ENCODE peak calls at places on chromosomes 3 and 15, in nine cellular contexts. A, O, D, Y, C, W, Q, I and X are unnamed samples.

GRCh38 chr3:133575121-133575520 is 1.6 kb downstream of the CDV3 start:
- DNase-seq in Q (no peak), O (no peak), A (no peak), C (no peak), D (no peak), W (no peak), I (no peak), Y (no peak), X (no peak)

GRCh38 chr3:29453278-29453961 is 172.5 kb downstream of the RBMS3 start:
- DNase-seq in W (no peak), A (peak), I (no peak), C (no peak), Y (no peak), Q (peak), D (peak), O (peak), X (no peak)

GRCh38 chr3:165404357-165405042 is 208.3 kb upstream of the SLITRK3 start:
- DNase-seq in D (no peak), W (peak), C (no peak), Q (no peak), Y (no peak), A (no peak), I (no peak), O (no peak), X (no peak)

GRCh38 chr3:9420850-9421549 is 23.6 kb downstream of the SETD5 start:
- DNase-seq in C (no peak), Q (no peak), I (no peak), A (no peak), Y (no peak), W (no peak), O (no peak), D (no peak), X (no peak)

GRCh38 chr3:52039846-52040245 is 16.5 kb downstream of the DUSP7 start:
- DNase-seq in D (no peak), C (no peak), A (peak), I (no peak), Q (peak), Y (no peak), O (peak), W (peak), X (no peak)

GRCh38 chr3:8976540-8977182 is 13.4 kb upstream of the RAD18 start:
- DNase-seq in W (no peak), C (no peak), D (no peak), O (no peak), I (no peak), Y (no peak), A (no peak), Q (no peak), X (no peak)

GRCh38 chr15:62758126-62758951 is 284.2 kb upstream of the TPM1 start:
- DNase-seq in A (peak), C (no peak), Q (peak), W (peak), Y (no peak), D (peak), O (peak), I (no peak), X (no peak)

GRCh38 chr15:94056314-94056713 is 175.0 kb upstream of the MCTP2 start:
- DNase-seq in D (no peak), I (no peak), Y (no peak), W (no peak), A (no peak), O (no peak), C (no peak), Q (no peak), X (no peak)

GRCh38 chr3:94130690-94131089 is 67.8 kb downstream of the NSUN3 start:
- DNase-seq in A (no peak), W (no peak), Q (no peak), C (no peak), D (no peak), O (no peak), Y (no peak), I (no peak), X (no peak)

GRCh38 chr3:128524374-128525299 is 31.6 kb upstream of the GATA2 start:
- DNase-seq in Q (no peak), W (no peak), O (no peak), Y (no peak), A (no peak), I (no peak), D (no peak), C (no peak), X (no peak)

GRCh38 chr15:71435552-71435951 is 320.3 kb downstream of the THSD4 start:
- DNase-seq in A (no peak), C (peak), W (no peak), Q (no peak), I (no peak), Y (no peak), D (no peak), O (no peak), X (no peak)

GRCh38 chr3:36965440-36965839 is 20.6 kb upstream of the TRANK1 start:
- DNase-seq in Y (no peak), O (no peak), A (no peak), W (no peak), Q (no peak), I (no peak), D (no peak), C (no peak), X (no peak)

GRCh38 chr3:157290761-157291160 is 130.8 kb upstream of the CCNL1 start:
- DNase-seq in C (no peak), D (no peak), Y (no peak), W (no peak), O (no peak), Q (no peak), I (peak), A (no peak), X (no peak)

GRCh38 chr15:92277776-92278175 is 115.9 kb upstream of the ST8SIA2 start:
- DNase-seq in Y (peak), W (no peak), Q (no peak), I (no peak), D (no peak), A (no peak), C (no peak), O (no peak), X (no peak)

GRCh38 chr3:31253782-31254181 is 278.9 kb upstream of the STT3B start:
- DNase-seq in Y (no peak), D (no peak), A (no peak), C (no peak), W (no peak), Q (no peak), O (no peak), I (no peak), X (no peak)

GRCh38 chr15:77440378-77440999 is 19.8 kb downstream of the HMG20A start:
- DNase-seq in D (no peak), A (no peak), Y (no peak), W (no peak), O (no peak), Q (no peak), C (no peak), I (no peak), X (no peak)

GRCh38 chr3:9402410-9403228 is 5.2 kb downstream of the SETD5 start:
- DNase-seq in O (no peak), D (peak), A (no peak), W (peak), Y (no peak), Q (peak), I (no peak), C (peak), X (no peak)

GRCh38 chr3:128549283-128550112 is 56.5 kb upstream of the GATA2 start:
- DNase-seq in I (no peak), D (no peak), O (no peak), Q (peak), W (peak), A (no peak), C (peak), Y (no peak), X (no peak)

GRCh38 chr3:49153349-49153912 is 12.7 kb downstream of the CCDC71 start:
- DNase-seq in I (no peak), O (no peak), Y (no peak), C (no peak), D (no peak), Q (no peak), W (no peak), A (no peak), X (no peak)
- H3K4me3 ChIP-seq in I (no peak), O (no peak), Y (no peak), C (no peak), D (no peak), Q (no peak), W (no peak), A (no peak), X (no peak)

GRCh38 chr15:35690698-35691116 is 144.7 kb upstream of the DPH6 start:
- DNase-seq in O (no peak), Y (no peak), D (no peak), C (peak), W (no peak), Q (no peak), A (no peak), I (no peak), X (no peak)
- TF ChIP-seq POLR2AphosphoS5 in O (no peak), Y (no peak), D (no peak), C (no peak), W (no peak), Q (peak), A (no peak), I (no peak), X (peak)

DNA sequence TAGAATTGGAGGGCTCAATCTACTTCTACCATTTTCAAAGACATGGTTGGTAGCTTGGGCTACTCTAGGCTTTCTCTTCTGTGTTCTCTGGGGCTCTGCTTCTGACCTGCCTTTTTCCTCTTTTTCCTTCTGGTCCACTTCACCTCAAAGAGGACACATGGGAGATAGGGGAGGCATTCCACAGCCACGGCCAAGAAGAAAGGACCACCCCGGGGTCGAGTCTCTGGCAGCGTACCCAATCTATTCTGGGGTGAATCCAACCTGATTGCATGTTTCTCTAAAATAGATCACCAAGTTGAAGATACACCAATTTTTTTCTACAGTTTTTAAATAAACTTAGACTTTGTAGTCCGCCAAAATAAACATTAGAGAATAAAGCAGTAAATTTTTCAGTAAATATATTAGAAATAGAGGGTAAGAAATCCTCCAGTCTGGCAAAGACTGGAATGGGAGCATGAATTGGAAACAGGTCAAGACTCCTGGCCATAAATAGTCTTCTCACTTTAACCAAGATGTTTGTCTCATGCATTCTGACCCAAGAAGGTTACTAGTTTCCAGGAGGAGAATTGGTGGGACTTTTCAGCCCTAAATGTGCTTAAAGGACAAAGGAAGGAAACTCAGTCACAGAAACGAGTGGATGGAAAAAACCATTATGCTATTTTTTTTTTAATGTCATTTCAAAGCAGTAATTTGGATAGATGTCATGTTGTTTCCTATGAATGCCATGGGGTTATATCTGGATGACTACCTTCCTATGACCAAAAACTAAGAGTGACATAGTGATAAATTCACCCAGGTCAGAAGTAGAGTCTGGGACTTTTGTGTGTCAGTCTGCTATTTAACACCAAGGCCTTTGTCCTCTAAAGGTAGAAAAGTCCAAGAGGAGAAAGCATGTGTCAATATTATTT is 71.3 kb upstream of the PHLDB2 start:
- DNase-seq in Y (no peak), I (no peak), A (no peak), W (no peak), D (no peak), O (no peak), Q (no peak), C (no peak), X (no peak)
- H3K27ac ChIP-seq in Y (no peak), I (no peak), A (no peak), W (no peak), D (no peak), O (no peak), Q (no peak), C (no peak), X (peak)

DNA sequence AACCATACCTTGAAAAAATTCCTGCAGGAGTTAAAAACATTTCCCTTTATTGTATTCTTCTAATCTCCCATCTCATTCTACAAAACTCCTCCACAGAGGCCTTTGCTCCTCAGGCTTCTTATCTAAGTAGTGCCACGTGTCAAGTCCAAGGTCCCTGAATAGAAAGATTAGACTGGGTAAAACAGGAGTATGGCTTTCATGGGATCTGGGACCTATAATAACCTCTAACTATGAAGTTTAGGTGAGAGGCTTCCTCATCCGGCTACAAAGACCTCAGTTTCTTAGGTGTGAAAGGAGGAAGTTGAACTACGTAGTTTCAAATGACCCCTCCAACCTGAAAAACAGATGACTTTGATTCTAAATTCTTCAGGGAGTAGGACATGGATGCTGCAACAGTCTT is 20.0 kb downstream of the GPR15 start:
- DNase-seq in A (no peak), I (no peak), D (no peak), Y (no peak), O (no peak), Q (no peak), C (peak), W (no peak), X (no peak)
- H3K4me3 ChIP-seq in A (no peak), I (no peak), D (no peak), Y (no peak), O (no peak), Q (no peak), C (no peak), W (no peak), X (no peak)